ENCODE peak calls at places on chromosomes 12 and 14, in five cellular contexts. A is K562, D is HepG2, F is GM23338, R is spleen. T is an unnamed sample. For H3K36me3, the result is how much of the 10 kb centered on the place peaks cover.

GRCh38 chr12:21642707-21643389 is 14.8 kb downstream of the LDHB start:
- DNase-seq in A (no peak), D (no peak), F (no peak), R (no peak), T (no peak)

GRCh38 chr12:3454780-3455179 is 36.2 kb upstream of the PRMT8 start:
- DNase-seq in A (no peak), D (no peak), F (no peak), R (no peak), T (no peak)

GRCh38 chr12:109539508-109539907 is 33.8 kb downstream of the MMAB start:
- DNase-seq in A (no peak), D (no peak), F (no peak), R (no peak), T (no peak)

GRCh38 chr14:89340200-89340667 is 76.8 kb downstream of the FOXN3 start:
- DNase-seq in A (no peak), D (peak), F (no peak), R (no peak), T (no peak)

GRCh38 chr14:89424241-89424640 is 7.2 kb upstream of the FOXN3 start:
- DNase-seq in A (no peak), D (no peak), F (no peak), R (no peak), T (no peak)

GRCh38 chr14:100408350-100409015 is 85.3 kb downstream of the SLC25A47 start:
- DNase-seq in A (peak), D (no peak), F (no peak), R (no peak), T (no peak)

GRCh38 chr12:47949441-47950341 is 13.7 kb upstream of the TMEM106C start:
- DNase-seq in A (peak), D (peak), F (peak), R (peak), T (peak)

GRCh38 chr12:51815571-51815970 is 32.9 kb downstream of the FIGNL2 start:
- DNase-seq in A (no peak), D (no peak), F (peak), R (no peak), T (no peak)

GRCh38 chr14:84250863-84251262 is 1279.1 kb upstream of the FLRT2 start:
- DNase-seq in A (no peak), D (no peak), F (no peak), R (no peak), T (no peak)

GRCh38 chr14:105839425-105840265 is 313.3 kb downstream of the TMEM121 start:
- DNase-seq in A (no peak), D (no peak), F (no peak), R (no peak), T (no peak)

GRCh38 chr12:106249411-106250135 is 1.8 kb upstream of the CKAP4 start:
- DNase-seq in A (no peak), D (no peak), F (no peak), R (no peak), T (no peak)

GRCh38 chr14:68653108-68653507 is 139.8 kb downstream of the ZFP36L1 start:
- DNase-seq in A (no peak), D (no peak), F (no peak), R (no peak), T (peak)

GRCh38 chr12:52822771-52823510 is 9.0 kb upstream of the KRT4 start:
- DNase-seq in A (no peak), D (no peak), F (no peak), R (no peak), T (no peak)

GRCh38 chr14:103101964-103102688 is 7.6 kb downstream of the EXOC3L4 start:
- DNase-seq in A (no peak), D (no peak), F (peak), R (no peak), T (no peak)

GRCh38 chr12:29578731-29579130 is 81.2 kb upstream of the OVCH1 start:
- DNase-seq in A (no peak), D (no peak), F (no peak), R (no peak), T (no peak)

GRCh38 chr14:65102441-65103149 is at the start of gene MAX:
- DNase-seq in A (peak), D (peak), F (peak), R (peak), T (peak)

GRCh38 chr14:88808359-88808758 is 15.6 kb upstream of the EML5 start:
- DNase-seq in A (no peak), D (no peak), F (no peak), R (no peak), T (no peak)

GRCh38 chr14:103144085-103144484 is 20.8 kb downstream of the TNFAIP2 start:
- DNase-seq in A (no peak), D (no peak), F (no peak), R (no peak), T (no peak)

GRCh38 chr12:388547-389137 is 478 bp downstream of the KDM5A start:
- DNase-seq in A (peak), D (no peak), F (peak), R (peak), T (no peak)

GRCh38 chr14:45201908-45202307 is 51.1 kb downstream of the MIS18BP1 start:
- DNase-seq in A (no peak), D (peak), F (peak), R (no peak), T (no peak)

GRCh38 chr12:104733717-104734175 is 224.3 kb downstream of the SLC41A2 start:
- DNase-seq in A (peak), D (peak), F (peak), R (no peak), T (no peak)

GRCh38 chr12:29187756-29188155 is 38.7 kb downstream of the FAR2 start:
- DNase-seq in A (no peak), D (no peak), F (no peak), R (no peak), T (no peak)

GRCh38 chr12:116293687-116294463 is 16.4 kb upstream of the MED13L start:
- DNase-seq in A (no peak), D (no peak), F (no peak), R (no peak), T (no peak)

GRCh38 chr12:6839482-6840201 is 1.1 kb upstream of the GNB3 start:
- DNase-seq in A (no peak), D (no peak), F (peak), R (peak), T (no peak)

GRCh38 chr12:64796205-64796845 is 28.1 kb upstream of the TBC1D30 start:
- DNase-seq in A (peak), D (peak), F (peak), R (no peak), T (no peak)

GRCh38 chr12:13811061-13811460 is 170.3 kb downstream of the GRIN2B start:
- DNase-seq in A (no peak), D (no peak), F (no peak), R (no peak), T (no peak)

GRCh38 chr12:49034287-49034622 is 15.7 kb upstream of the PRKAG1 start:
- DNase-seq in A (no peak), D (no peak), F (no peak), R (no peak), T (no peak)

GRCh38 chr12:62647586-62647985 is 181.0 kb downstream of the MON2 start:
- DNase-seq in A (no peak), D (no peak), F (peak), R (no peak), T (no peak)

GRCh38 chr12:97556201-97556824 is 93.7 kb downstream of the RMST start:
- DNase-seq in A (no peak), D (peak), F (peak), R (no peak), T (peak)

GRCh38 chr12:53601296-53601847 is 24.8 kb downstream of the ATF7 start:
- DNase-seq in A (no peak), D (no peak), F (no peak), R (no peak), T (no peak)

GRCh38 chr12:19191563-19191962 is 62.0 kb downstream of the PLEKHA5 start:
- DNase-seq in A (no peak), D (no peak), F (no peak), R (no peak), T (no peak)

GRCh38 chr14:51168220-51168613 is 71.8 kb upstream of the TMX1 start:
- DNase-seq in A (no peak), D (no peak), F (no peak), R (no peak), T (no peak)

GRCh38 chr14:56491299-56492285 is 88.0 kb upstream of the TMEM260 start:
- DNase-seq in A (peak), D (peak), F (peak), R (no peak), T (no peak)

GRCh38 chr14:87916886-87917275 is 76.1 kb downstream of the GALC start:
- DNase-seq in A (no peak), D (no peak), F (no peak), R (no peak), T (no peak)

GRCh38 chr12:83074495-83074894 is 387.8 kb downstream of the TMTC2 start:
- DNase-seq in A (no peak), D (no peak), F (no peak), R (no peak), T (no peak)

DNA sequence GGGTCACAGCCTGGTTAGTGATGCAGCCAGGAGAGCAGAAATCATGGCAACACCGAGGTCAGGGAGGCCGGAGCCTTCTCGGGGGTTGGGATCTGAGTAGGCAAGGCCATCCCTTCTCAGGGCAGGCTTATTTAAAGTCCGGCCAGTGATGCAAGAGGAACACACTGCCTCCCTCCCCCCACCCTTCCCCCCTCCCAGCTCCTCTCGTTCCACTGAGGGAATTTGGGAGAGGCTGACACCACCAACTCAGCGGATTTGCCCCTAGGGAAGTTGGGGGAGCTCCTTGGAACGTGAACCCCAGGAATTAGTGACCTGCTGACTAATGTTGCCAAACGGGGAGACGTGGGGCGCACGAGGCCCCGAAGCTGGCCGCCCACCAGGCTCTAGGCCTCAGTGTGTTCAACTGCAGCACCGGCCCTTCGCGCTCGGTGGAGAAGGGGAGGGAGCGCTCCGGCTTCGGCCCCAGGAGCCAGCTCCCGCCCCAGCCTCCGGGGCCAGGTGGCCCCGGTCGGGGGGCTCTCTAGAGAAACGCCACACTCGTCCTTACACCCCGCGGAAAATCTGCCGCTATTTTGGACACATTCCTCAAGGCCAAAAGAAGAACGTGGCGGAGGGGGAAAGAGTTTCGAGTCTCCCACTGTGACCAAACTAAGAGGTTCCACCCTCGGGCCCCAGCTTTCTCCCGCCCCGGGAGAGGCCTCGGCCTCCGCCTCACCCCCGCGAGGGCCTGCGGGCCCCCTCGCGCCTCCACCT is 1.6 kb downstream of the CTDSP2 start:
- DNase-seq in A (no peak), D (peak), F (peak), R (peak), T (peak)
- TF ChIP-seq POLR2AphosphoS5 in A (no peak), D (no peak), F (peak), R (peak), T (no peak)

GRCh38 chr12:96230646-96231045 is 36.5 kb downstream of the ELK3 start:
- DNase-seq in A (no peak), D (no peak), F (no peak), R (peak), T (no peak)

GRCh38 chr12:96226401-96226800 is 32.2 kb downstream of the ELK3 start:
- DNase-seq in A (no peak), D (no peak), F (no peak), R (no peak), T (no peak)

GRCh38 chr12:96227365-96228106 is 33.4 kb downstream of the ELK3 start:
- DNase-seq in A (no peak), D (no peak), F (no peak), R (peak), T (no peak)

GRCh38 chr12:96226801-96227348 is 32.7 kb downstream of the ELK3 start:
- DNase-seq in A (no peak), D (no peak), F (no peak), R (no peak), T (no peak)

GRCh38 chr12:96228566-96229248 is 34.5 kb downstream of the ELK3 start:
- DNase-seq in A (no peak), D (no peak), F (no peak), R (no peak), T (no peak)
- H3K36me3 ChIP-seq in A (under half), D (under half), F (under half), R (under half), T (under half)

GRCh38 chr14:93115069-93115919 is 431 bp downstream of the ITPK1 start:
- DNase-seq in A (peak), D (peak), F (peak), R (peak), T (peak)
- TF ChIP-seq POLR2AphosphoS5 in A (no peak), D (no peak), F (peak), R (peak), T (no peak)

GRCh38 chr12:128121424-128121823 is 145.5 kb upstream of the TMEM132C start:
- DNase-seq in A (no peak), D (no peak), F (no peak), R (no peak), T (no peak)
- H3K36me3 ChIP-seq in A (under half), D (under half), F (under half), R (under half), T (under half)

GRCh38 chr12:81083906-81084513 is 6.1 kb downstream of the ACSS3 start:
- DNase-seq in A (no peak), D (no peak), F (no peak), R (no peak), T (no peak)
- TF ChIP-seq POLR2AphosphoS5 in A (no peak), D (no peak), F (no peak), R (no peak), T (no peak)

GRCh38 chr12:45938566-45938965 is 51.8 kb downstream of the SCAF11 start:
- DNase-seq in A (no peak), D (no peak), F (no peak), R (no peak), T (no peak)
- H3K36me3 ChIP-seq in A (under half), D (under half), F (under half), R (under half), T (under half)

GRCh38 chr12:66978802-66979201 is 290.4 kb upstream of the CAND1 start:
- DNase-seq in A (no peak), D (no peak), F (no peak), R (no peak), T (no peak)
- TF ChIP-seq POLR2AphosphoS5 in A (no peak), D (no peak), F (no peak), R (no peak), T (no peak)

T was measured in breast epithelium.